ENCODE peak calls at places on chromosomes 5 and 9, in ten cellular contexts. K is tibial artery, T is A549, M is uterus, V is mucosa of descending colon, C is stomach, G is kidney, F is lung, N is left ventricle myocardium inferior, A is psoas muscle. Z is an unnamed sample.

GRCh38 chr5:137754961-137755762 is 999 bp upstream of the HNRNPA0 start:
- DNase-seq in M (no peak), C (no peak), A (peak; percentile 42), N (no peak), T (no peak), F (no peak), K (no peak), G (peak; percentile 64), V (peak; percentile 28), Z (no peak)

GRCh38 chr9:124286292-124286931 is 28.7 kb downstream of the NEK6 start:
- DNase-seq in C (peak; percentile 58), N (no peak), V (peak; percentile 81), M (no peak), T (peak; percentile 76), K (no peak), F (no peak), A (no peak), G (peak; percentile 78), Z (no peak)

GRCh38 chr5:76622973-76623596 is at the start of gene F2RL2:
- DNase-seq in K (no peak), G (no peak), F (no peak), V (no peak), M (peak; percentile 24), C (no peak), A (no peak), T (peak; percentile 52), N (no peak), Z (peak; percentile 42)

GRCh38 chr5:106510321-106510720 is 1160.4 kb downstream of the EFNA5 start:
- DNase-seq in V (no peak), C (no peak), T (no peak), G (no peak), N (no peak), K (no peak), F (no peak), M (no peak), A (no peak), Z (no peak)

GRCh38 chr5:65213921-65214525 is 267.7 kb downstream of the ADAMTS6 start:
- DNase-seq in K (no peak), A (no peak), C (no peak), T (peak; percentile 36), V (no peak), F (no peak), N (peak; percentile 13), M (no peak), G (no peak), Z (peak; percentile 6)

GRCh38 chr5:112918679-112919078 is 3.3 kb downstream of the REEP5 start:
- DNase-seq in A (no peak), M (no peak), V (no peak), C (no peak), K (no peak), F (no peak), N (no peak), T (no peak), G (no peak), Z (peak; percentile 87)

GRCh38 chr5:73274870-73275756 is 102.1 kb downstream of the TMEM174 start:
- DNase-seq in G (peak; percentile 80), N (no peak), A (peak; percentile 78), V (no peak), M (no peak), F (no peak), T (no peak), C (no peak), K (no peak), Z (no peak)

GRCh38 chr9:85414399-85414798 is 327.4 kb downstream of the AGTPBP1 start:
- DNase-seq in K (no peak), N (no peak), F (no peak), A (no peak), V (no peak), T (no peak), C (no peak), M (no peak), G (no peak), Z (no peak)

GRCh38 chr5:81838307-81838906 is 87.5 kb upstream of the SSBP2 start:
- DNase-seq in F (no peak), G (no peak), V (no peak), C (no peak), M (no peak), K (no peak), N (no peak), A (no peak), T (no peak), Z (peak; percentile 19)

GRCh38 chr9:19480345-19480744 is 71.5 kb downstream of the ACER2 start:
- DNase-seq in V (no peak), A (no peak), T (no peak), G (no peak), N (no peak), F (no peak), C (no peak), K (no peak), M (no peak), Z (no peak)

GRCh38 chr5:51983161-51983560 is 599.9 kb downstream of the ISL1 start:
- DNase-seq in F (no peak), G (no peak), M (no peak), C (no peak), T (no peak), A (no peak), N (no peak), V (no peak), K (no peak), Z (no peak)

GRCh38 chr9:71755869-71756268 is 12.4 kb downstream of the CEMIP2 start:
- DNase-seq in G (no peak), T (no peak), K (no peak), A (no peak), V (no peak), C (no peak), N (no peak), M (no peak), F (no peak), Z (peak; percentile 42)

GRCh38 chr5:17132444-17133083 is 84.9 kb upstream of the BASP1 start:
- DNase-seq in F (no peak), M (no peak), K (no peak), A (no peak), G (no peak), V (no peak), T (peak; percentile 48), C (no peak), N (no peak), Z (no peak)

GRCh38 chr5:124072570-124072969 is 560.6 kb downstream of the CSNK1G3 start:
- DNase-seq in T (no peak), F (no peak), V (no peak), G (no peak), C (no peak), A (no peak), N (no peak), K (no peak), M (no peak), Z (no peak)

GRCh38 chr5:98773214-98773463 is 324 bp upstream of the RGMB start:
- DNase-seq in T (no peak), F (no peak), M (no peak), V (no peak), A (no peak), C (no peak), K (no peak), G (no peak), N (no peak), Z (no peak)

GRCh38 chr5:98770911-98771322 is 2.5 kb upstream of the RGMB start:
- DNase-seq in N (no peak), M (no peak), A (no peak), T (peak; percentile 33), C (no peak), V (no peak), K (no peak), G (no peak), F (no peak), Z (no peak)

GRCh38 chr5:98770158-98770910 is 3.1 kb upstream of the RGMB start:
- DNase-seq in K (peak; percentile 82), T (no peak), A (peak; percentile 66), C (peak; percentile 54), M (peak; percentile 66), V (peak; percentile 61), G (peak; percentile 76), N (peak; percentile 25), F (peak; percentile 55), Z (peak; percentile 62)

GRCh38 chr5:98772415-98773213 is 849 bp upstream of the RGMB start:
- DNase-seq in N (peak; percentile 68), C (peak; percentile 83), T (peak; percentile 78), F (peak; percentile 83), A (peak; percentile 85), G (peak; percentile 90), M (peak; percentile 73), K (peak; percentile 82), V (peak; percentile 88), Z (peak; percentile 86)

GRCh38 chr5:98771389-98772109 is 1.9 kb upstream of the RGMB start:
- DNase-seq in V (peak; percentile 35), K (no peak), C (peak; percentile 70), M (peak; percentile 65), N (no peak), A (no peak), T (peak; percentile 88), G (no peak), F (peak; percentile 70), Z (peak; percentile 58)
- H3K4me1 ChIP-seq in V (peaks cover 15% of the 10 kb centered on the region), K (peaks cover 13% of the 10 kb centered on the region), C (peaks cover 74% of the 10 kb centered on the region), M (no peaks in the 10 kb centered on the region), N (peaks cover 78% of the 10 kb centered on the region), A (peaks cover 30% of the 10 kb centered on the region), T (peaks cover 22% of the 10 kb centered on the region), G (peaks cover 21% of the 10 kb centered on the region), F (peaks cover 10% of the 10 kb centered on the region), Z (peaks cover 14% of the 10 kb centered on the region)

DNA sequence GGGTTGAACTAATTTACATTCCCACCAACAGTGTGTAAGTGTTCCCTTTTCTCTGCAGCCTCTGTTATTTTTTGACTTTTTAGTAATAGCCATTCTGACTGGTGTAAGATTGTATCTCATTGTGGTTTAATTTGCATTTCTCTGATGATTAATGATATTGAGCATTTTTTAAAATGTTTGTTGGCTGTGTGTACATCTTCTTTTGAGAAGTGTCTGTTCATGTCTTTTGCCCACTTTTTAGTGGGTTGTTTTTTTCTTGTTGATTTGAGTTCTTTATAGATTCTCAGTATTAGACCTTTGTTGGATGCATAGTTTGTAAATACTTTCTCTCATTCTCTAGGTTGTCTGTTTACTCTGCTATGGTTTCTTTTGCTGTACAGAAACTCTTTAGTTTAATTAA is 101.6 kb downstream of the NIPBL start:
- DNase-seq in C (no peak), V (no peak), T (no peak), N (no peak), G (no peak), F (no peak), A (no peak), K (no peak), M (no peak), Z (no peak)
- TF ChIP-seq CTCF in C (no peak), V (no peak), T (no peak), N (no peak), G (no peak), F (no peak), A (no peak), K (no peak), M (no peak), Z (no peak)

DNA sequence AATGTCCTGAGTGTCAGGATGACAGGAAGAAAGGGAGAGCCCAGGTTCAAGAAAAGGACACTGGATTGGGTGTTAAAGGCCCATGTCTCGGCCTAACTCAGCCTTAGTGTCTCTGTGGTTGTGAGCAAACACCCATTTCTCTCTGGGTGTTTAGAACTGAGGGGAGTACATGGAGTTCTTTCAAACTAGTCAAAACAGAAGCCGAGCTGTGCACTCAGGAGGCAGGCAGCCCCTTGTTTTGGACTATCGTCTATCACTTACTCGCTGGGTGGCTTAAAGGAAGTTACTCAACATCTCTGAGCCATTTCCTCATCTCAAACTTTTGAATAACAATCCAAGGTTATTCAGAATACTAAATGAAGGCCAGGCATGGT is 40.0 kb downstream of the NAIF1 start:
- DNase-seq in T (no peak), V (no peak), A (no peak), C (no peak), K (no peak), F (no peak), M (no peak), N (no peak), G (no peak), Z (no peak)
- H3K4me3 ChIP-seq in T (no peak overlapping the region), V (no peak overlapping the region), A (no peak overlapping the region), C (no peak overlapping the region), K (no peak overlapping the region), F (no peak overlapping the region), M (no peak overlapping the region), N (no peak overlapping the region), G (no peak overlapping the region), Z (no peak overlapping the region)

GRCh38 chr5:100800552-100800951 is 102.5 kb downstream of the ST8SIA4 start:
- DNase-seq in V (no peak), A (no peak), C (no peak), G (no peak), N (no peak), K (no peak), M (no peak), F (no peak), T (no peak), Z (no peak)
- H3K4me1 ChIP-seq in V (no peaks in the 10 kb centered on the region), A (no peaks in the 10 kb centered on the region), C (no peaks in the 10 kb centered on the region), G (no peaks in the 10 kb centered on the region), N (no peaks in the 10 kb centered on the region), K (no peaks in the 10 kb centered on the region), M (no peaks in the 10 kb centered on the region), F (no peaks in the 10 kb centered on the region), T (no peaks in the 10 kb centered on the region), Z (no peaks in the 10 kb centered on the region)

Z was measured in thyroid gland.